ENCODE peak calls at places on chromosomes 7 and 10, in ten cellular contexts. V is MM.1S, A is mesendoderm, Q is hepatocyte, M is fibroblast of lung, U is HepG2, J is H9, D is SK-N-SH, W is GM23248, F is OCI-LY7. P is an unnamed sample. For H3K79me2, the result is how much of the 10 kb centered on the place peaks cover.

GRCh38 chr10:87861566-87861952 is 1.8 kb downstream of the KLLN start:
- DNase-seq in V (peak), A (peak), Q (peak), M (peak), U (peak), J (peak), D (no peak), W (peak), F (peak), P (peak)

GRCh38 chr7:31811650-31812461 is 124.8 kb downstream of the PPP1R17 start:
- DNase-seq in V (no peak), A (no peak), Q (no peak), M (peak), U (no peak), J (no peak), D (no peak), W (peak), F (no peak), P (no peak)

GRCh38 chr7:17769918-17770317 is 170.4 kb downstream of the SNX13 start:
- DNase-seq in V (peak), A (peak), Q (peak), M (peak), U (peak), J (peak), D (peak), W (peak), F (peak), P (peak)

GRCh38 chr10:64733980-64734379 is 1212.8 kb downstream of the REEP3 start:
- DNase-seq in V (peak), A (peak), Q (peak), M (peak), U (peak), J (no peak), D (peak), W (no peak), F (peak), P (no peak)

GRCh38 chr10:69902835-69903535 is 101.3 kb downstream of the COL13A1 start:
- DNase-seq in V (no peak), A (no peak), Q (no peak), M (no peak), U (no peak), J (no peak), D (no peak), W (no peak), F (no peak), P (no peak)

GRCh38 chr7:50598455-50599343 is 33.5 kb upstream of the DDC start:
- DNase-seq in V (no peak), A (no peak), Q (no peak), M (no peak), U (no peak), J (no peak), D (peak), W (no peak), F (no peak), P (no peak)

GRCh38 chr7:100465702-100466311 is 1.7 kb upstream of the SPACDR start:
- DNase-seq in V (no peak), A (peak), Q (peak), M (peak), U (peak), J (peak), D (peak), W (peak), F (peak), P (no peak)

GRCh38 chr10:35722636-35723420 is 80.7 kb upstream of the FZD8 start:
- DNase-seq in V (no peak), A (peak), Q (peak), M (no peak), U (no peak), J (no peak), D (no peak), W (peak), F (no peak), P (no peak)

GRCh38 chr7:55350281-55350680 is 14.9 kb upstream of the LANCL2 start:
- DNase-seq in V (no peak), A (peak), Q (no peak), M (no peak), U (no peak), J (no peak), D (no peak), W (no peak), F (no peak), P (no peak)

GRCh38 chr7:14834456-14834855 is 68.1 kb downstream of the DGKB start:
- DNase-seq in V (peak), A (no peak), Q (no peak), M (peak), U (no peak), J (no peak), D (no peak), W (peak), F (no peak), P (no peak)

GRCh38 chr10:58064714-58065528 is 202.8 kb downstream of the IPMK start:
- DNase-seq in V (peak), A (peak), Q (peak), M (peak), U (peak), J (peak), D (peak), W (peak), F (peak), P (peak)

GRCh38 chr7:54743580-54743979 is 15.4 kb downstream of the SEC61G start:
- DNase-seq in V (peak), A (no peak), Q (no peak), M (no peak), U (no peak), J (no peak), D (no peak), W (no peak), F (no peak), P (no peak)

GRCh38 chr7:101133621-101134398 is 6.9 kb downstream of the SERPINE1 start:
- DNase-seq in V (no peak), A (no peak), Q (no peak), M (no peak), U (no peak), J (no peak), D (no peak), W (peak), F (no peak), P (no peak)

GRCh38 chr10:32983333-32983909 is 25.4 kb upstream of the ITGB1 start:
- DNase-seq in V (no peak), A (peak), Q (peak), M (peak), U (peak), J (no peak), D (peak), W (peak), F (no peak), P (no peak)

GRCh38 chr10:24238527-24239247 is 29.7 kb downstream of the KIAA1217 start:
- DNase-seq in V (no peak), A (peak), Q (peak), M (no peak), U (no peak), J (no peak), D (no peak), W (no peak), F (no peak), P (no peak)

GRCh38 chr7:142279616-142280015 is 21.8 kb upstream of the PRSS58 start:
- DNase-seq in V (no peak), A (no peak), Q (no peak), M (no peak), U (no peak), J (no peak), D (no peak), W (no peak), F (no peak), P (no peak)

GRCh38 chr10:107740962-107741690 is 576.6 kb upstream of the SORCS1 start:
- DNase-seq in V (no peak), A (no peak), Q (no peak), M (no peak), U (no peak), J (no peak), D (no peak), W (peak), F (no peak), P (no peak)

GRCh38 chr10:118615888-118616287 is 20.4 kb upstream of the PRLHR start:
- DNase-seq in V (no peak), A (no peak), Q (no peak), M (no peak), U (no peak), J (no peak), D (peak), W (peak), F (no peak), P (no peak)

GRCh38 chr10:77801474-77802238 is 124.9 kb downstream of the DLG5 start:
- DNase-seq in V (peak), A (peak), Q (no peak), M (no peak), U (no peak), J (no peak), D (no peak), W (peak), F (no peak), P (no peak)

GRCh38 chr10:48606530-48607355 is 1.9 kb upstream of the ARHGAP22 start:
- DNase-seq in V (no peak), A (no peak), Q (no peak), M (peak), U (no peak), J (no peak), D (no peak), W (peak), F (no peak), P (no peak)

GRCh38 chr10:90222372-90222771 is 521.0 kb downstream of the KIF20B start:
- DNase-seq in V (no peak), A (peak), Q (peak), M (peak), U (no peak), J (no peak), D (no peak), W (peak), F (no peak), P (no peak)

GRCh38 chr7:158957921-158958471 is 101.6 kb downstream of the DYNC2I1 start:
- DNase-seq in V (no peak), A (no peak), Q (no peak), M (no peak), U (no peak), J (peak), D (peak), W (no peak), F (no peak), P (no peak)

GRCh38 chr7:156423876-156424275 is 216.7 kb upstream of the RNF32 start:
- DNase-seq in V (no peak), A (no peak), Q (no peak), M (no peak), U (no peak), J (no peak), D (no peak), W (no peak), F (no peak), P (no peak)

GRCh38 chr7:31758770-31759169 is 71.8 kb downstream of the PPP1R17 start:
- DNase-seq in V (no peak), A (no peak), Q (no peak), M (no peak), U (no peak), J (no peak), D (no peak), W (peak), F (no peak), P (no peak)

GRCh38 chr7:120805636-120806388 is 52.1 kb downstream of the TSPAN12 start:
- DNase-seq in V (peak), A (peak), Q (peak), M (peak), U (peak), J (peak), D (peak), W (peak), F (peak), P (peak)

GRCh38 chr7:71633571-71634008 is 501.6 kb downstream of the GALNT17 start:
- DNase-seq in V (no peak), A (peak), Q (peak), M (peak), U (peak), J (peak), D (no peak), W (peak), F (no peak), P (no peak)

GRCh38 chr10:33267708-33268107 is 66.8 kb downstream of the NRP1 start:
- DNase-seq in V (no peak), A (no peak), Q (no peak), M (no peak), U (no peak), J (no peak), D (no peak), W (no peak), F (no peak), P (no peak)

GRCh38 chr10:124626759-124627380 is 117.3 kb downstream of the FAM53B start:
- DNase-seq in V (peak), A (no peak), Q (no peak), M (no peak), U (no peak), J (no peak), D (no peak), W (no peak), F (no peak), P (peak)

GRCh38 chr7:676972-677385 is 49.5 kb upstream of the DNAAF5 start:
- DNase-seq in V (no peak), A (no peak), Q (no peak), M (no peak), U (no peak), J (no peak), D (no peak), W (no peak), F (no peak), P (no peak)

GRCh38 chr7:25752967-25753791 is 398.8 kb upstream of the NFE2L3 start:
- DNase-seq in V (no peak), A (peak), Q (peak), M (no peak), U (no peak), J (peak), D (no peak), W (no peak), F (no peak), P (no peak)

GRCh38 chr7:4707134-4707651 is 25.1 kb downstream of the FOXK1 start:
- DNase-seq in V (no peak), A (peak), Q (no peak), M (no peak), U (no peak), J (peak), D (no peak), W (peak), F (no peak), P (no peak)

GRCh38 chr7:4707980-4708411 is 25.9 kb downstream of the FOXK1 start:
- DNase-seq in V (no peak), A (peak), Q (no peak), M (no peak), U (no peak), J (peak), D (peak), W (no peak), F (no peak), P (no peak)

GRCh38 chr7:4703532-4703931 is 21.4 kb downstream of the FOXK1 start:
- DNase-seq in V (no peak), A (no peak), Q (no peak), M (no peak), U (no peak), J (no peak), D (no peak), W (no peak), F (no peak), P (no peak)

GRCh38 chr7:4709187-4709586 is 27.1 kb downstream of the FOXK1 start:
- DNase-seq in V (no peak), A (peak), Q (no peak), M (no peak), U (no peak), J (peak), D (peak), W (no peak), F (no peak), P (no peak)

DNA sequence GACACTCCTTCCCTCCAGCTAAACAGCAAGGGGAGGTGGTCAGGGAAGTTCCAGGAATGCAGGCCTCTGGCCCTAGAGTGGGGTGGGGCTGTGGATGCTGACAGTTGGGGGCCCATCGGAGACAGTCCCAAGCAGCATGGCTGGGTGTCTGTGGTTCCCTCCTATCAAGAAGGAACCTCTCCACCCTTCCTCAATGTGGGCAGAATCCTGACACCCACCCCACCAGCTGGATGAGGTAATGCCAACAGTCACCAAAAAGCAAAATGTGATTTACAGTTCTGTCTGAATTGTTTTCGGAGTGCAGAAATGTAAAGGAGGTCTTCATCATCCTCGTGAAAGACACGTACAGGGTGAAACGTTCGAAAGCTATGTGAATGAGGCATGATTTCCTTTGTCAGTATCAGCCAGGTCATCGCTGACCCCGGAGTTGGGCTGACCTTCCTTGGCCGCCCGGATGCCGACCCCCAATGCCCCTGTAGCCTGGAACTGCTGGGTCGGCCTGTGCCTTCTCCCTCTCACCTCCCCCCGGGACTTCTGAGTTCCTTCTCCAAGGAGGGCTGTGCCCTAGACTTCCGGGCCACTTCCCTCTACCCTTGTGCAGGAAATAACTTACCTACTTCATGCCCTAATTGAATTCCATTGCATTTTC is 24.4 kb downstream of the FOXK1 start:
- DNase-seq in V (no peak), A (peak), Q (no peak), M (no peak), U (no peak), J (peak), D (no peak), W (peak), F (no peak), P (no peak)
- H3K4me2 ChIP-seq in V (no peak), A (peak), Q (no peak), M (no peak), U (no peak), J (peak), D (no peak), W (peak), F (no peak), P (no peak)

DNA sequence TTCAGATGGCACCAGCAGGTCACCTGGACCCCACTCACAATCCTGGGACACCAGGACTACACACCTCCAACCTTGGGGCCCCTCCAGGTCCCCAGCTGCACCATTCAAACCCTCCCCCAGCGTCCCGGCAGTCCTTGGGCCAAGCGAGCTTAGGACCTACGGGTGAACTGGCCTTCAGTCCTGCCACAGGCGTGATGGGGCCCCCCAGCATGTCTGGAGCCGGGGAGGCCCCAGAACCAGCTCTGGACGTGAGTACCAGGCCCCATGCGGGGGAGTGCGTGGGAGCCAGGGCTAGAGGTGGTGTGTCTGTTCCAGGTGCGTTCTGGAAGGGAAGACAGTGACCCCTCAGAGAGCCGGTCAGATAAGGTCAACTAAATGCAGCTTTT is 17.8 kb downstream of the ZMIZ2 start:
- DNase-seq in V (no peak), A (no peak), Q (no peak), M (no peak), U (no peak), J (no peak), D (peak), W (no peak), F (no peak), P (no peak)
- H3K79me2 ChIP-seq in V (under half), A (under half), Q (under half), M (under half), U (under half), J (under half), D (under half), W (under half), F (under half), P (under half)

GRCh38 chr7:28815369-28815927 is 142.7 kb downstream of the TRIL start:
- DNase-seq in V (peak), A (no peak), Q (no peak), M (peak), U (no peak), J (no peak), D (no peak), W (no peak), F (no peak), P (no peak)
- H3K4me2 ChIP-seq in V (peak), A (no peak), Q (no peak), M (no peak), U (no peak), J (no peak), D (no peak), W (no peak), F (peak), P (no peak)

DNA sequence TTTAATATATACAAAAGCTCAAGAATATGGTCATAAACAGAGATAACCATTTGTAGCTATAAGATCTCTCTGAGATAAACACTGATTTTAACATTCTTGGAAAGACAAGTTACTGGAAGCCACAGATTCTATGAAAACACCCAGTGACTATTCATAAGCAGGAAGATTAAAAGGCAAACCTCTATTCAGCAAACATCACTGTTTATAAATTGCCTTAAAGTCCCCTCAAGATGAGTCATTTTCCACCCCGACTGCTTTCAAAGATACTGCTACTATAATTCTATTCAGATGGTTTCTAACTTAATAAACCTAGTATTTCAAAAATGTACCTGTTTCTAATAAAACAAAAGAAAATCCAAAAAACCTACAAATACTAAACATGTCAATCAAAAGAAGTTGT is 21.0 kb downstream of the TM9SF3 start:
- DNase-seq in V (no peak), A (no peak), Q (no peak), M (peak), U (no peak), J (no peak), D (peak), W (peak), F (no peak), P (no peak)
- H3K79me2 ChIP-seq in V (half or more), A (under half), Q (half or more), M (under half), U (under half), J (under half), D (half or more), W (half or more), F (half or more), P (half or more)

DNA sequence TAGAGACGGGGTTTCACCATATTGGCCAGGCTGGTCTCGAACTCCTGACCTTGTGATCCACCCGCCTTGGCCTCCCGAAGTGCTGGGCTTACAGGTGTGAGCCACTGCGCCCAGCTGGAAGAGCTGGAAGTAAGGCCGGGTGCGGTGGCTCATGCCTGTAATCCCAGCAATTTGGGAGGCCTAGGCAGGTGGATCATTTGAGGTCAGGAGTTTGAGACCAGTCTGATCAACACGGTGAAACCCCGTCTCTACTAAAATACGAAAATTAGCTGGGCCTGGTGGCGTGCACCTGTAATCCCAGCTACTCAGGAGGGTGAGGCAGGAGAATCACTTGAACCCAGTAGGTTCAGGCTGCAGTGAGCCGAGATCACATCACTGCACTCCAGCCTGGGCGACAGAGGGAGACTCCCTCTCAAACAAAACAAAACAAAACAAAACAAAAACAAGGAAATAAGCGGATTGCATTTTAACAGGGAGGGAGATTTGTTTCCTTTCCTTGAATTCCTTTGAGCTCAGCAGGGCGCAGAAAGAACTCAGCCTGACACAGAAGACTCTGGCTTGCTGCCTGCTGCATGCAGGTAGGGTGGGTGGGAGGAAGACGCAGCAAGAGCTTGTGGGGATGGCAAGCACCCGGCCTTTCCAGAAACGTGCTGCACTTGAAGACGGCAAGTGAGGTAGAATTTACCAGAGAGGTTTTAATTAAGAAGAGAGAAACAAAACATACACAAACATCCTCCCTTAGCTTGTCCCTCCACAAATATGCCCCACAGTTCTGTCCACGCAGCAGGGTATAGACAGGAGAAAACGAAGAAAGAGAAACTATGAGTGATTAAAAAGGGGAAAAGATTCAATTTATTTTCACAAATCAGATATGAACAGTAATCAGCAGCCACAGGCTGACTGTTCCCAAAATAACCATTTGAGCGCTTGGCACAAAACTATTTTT is 148.0 kb downstream of the RNF216 start:
- DNase-seq in V (no peak), A (peak), Q (no peak), M (no peak), U (no peak), J (peak), D (peak), W (peak), F (no peak), P (no peak)
- H3K4me2 ChIP-seq in V (no peak), A (no peak), Q (peak), M (peak), U (no peak), J (peak), D (peak), W (peak), F (no peak), P (no peak)